ENCODE peak calls at places on chromosomes 3 and 15, in five cellular contexts. One of them, this sample, is unnamed.

GRCh38 chr15:81813215-81813614 is 232.6 kb downstream of the MEX3B start:
- DNase-seq in brain microvascular endothelial cell: no peak
- DNase-seq in ovary: no peak
- DNase-seq in heart right ventricle: no peak
- DNase-seq in bronchial epithelial cell: no peak
- DNase-seq in this sample: no peak

GRCh38 chr3:143974181-143974876 is 2.7 kb downstream of the DIPK2A start:
- DNase-seq in brain microvascular endothelial cell: no peak
- DNase-seq in ovary: no peak
- DNase-seq in heart right ventricle: no peak
- DNase-seq in bronchial epithelial cell: peak; percentile 20
- DNase-seq in this sample: no peak

GRCh38 chr3:61372723-61373122 is 121.5 kb upstream of the FHIT start:
- DNase-seq in brain microvascular endothelial cell: no peak
- DNase-seq in ovary: no peak
- DNase-seq in heart right ventricle: no peak
- DNase-seq in bronchial epithelial cell: no peak
- DNase-seq in this sample: no peak

GRCh38 chr3:41164776-41165175 is 34.5 kb upstream of the CTNNB1 start:
- DNase-seq in brain microvascular endothelial cell: no peak
- DNase-seq in ovary: no peak
- DNase-seq in heart right ventricle: no peak
- DNase-seq in bronchial epithelial cell: no peak
- DNase-seq in this sample: no peak

GRCh38 chr3:146125946-146126345 is 35.0 kb downstream of the PLOD2 start:
- DNase-seq in brain microvascular endothelial cell: peak; percentile 53
- DNase-seq in ovary: no peak
- DNase-seq in heart right ventricle: no peak
- DNase-seq in bronchial epithelial cell: peak; percentile 95
- DNase-seq in this sample: no peak

GRCh38 chr15:70016511-70016994 is 81.2 kb downstream of the TLE3 start:
- DNase-seq in brain microvascular endothelial cell: no peak
- DNase-seq in ovary: no peak
- DNase-seq in heart right ventricle: no peak
- DNase-seq in bronchial epithelial cell: no peak
- DNase-seq in this sample: peak; percentile 12

GRCh38 chr15:60973637-60974415 is 255.3 kb downstream of the RORA start:
- DNase-seq in brain microvascular endothelial cell: peak; percentile 66
- DNase-seq in ovary: no peak
- DNase-seq in heart right ventricle: no peak
- DNase-seq in bronchial epithelial cell: peak; percentile 63
- DNase-seq in this sample: no peak

GRCh38 chr3:186054481-186055399 is 54.1 kb downstream of the ETV5 start:
- DNase-seq in brain microvascular endothelial cell: no peak
- DNase-seq in ovary: no peak
- DNase-seq in heart right ventricle: no peak
- DNase-seq in bronchial epithelial cell: no peak
- DNase-seq in this sample: no peak

GRCh38 chr3:71160800-71161546 is 422.6 kb downstream of the FOXP1 start:
- DNase-seq in brain microvascular endothelial cell: peak; percentile 54
- DNase-seq in ovary: no peak
- DNase-seq in heart right ventricle: no peak
- DNase-seq in bronchial epithelial cell: peak; percentile 79
- DNase-seq in this sample: no peak

GRCh38 chr3:64353256-64353655 is 128.0 kb upstream of the PRICKLE2 start:
- DNase-seq in brain microvascular endothelial cell: no peak
- DNase-seq in ovary: no peak
- DNase-seq in heart right ventricle: no peak
- DNase-seq in bronchial epithelial cell: peak; percentile 37
- DNase-seq in this sample: no peak

GRCh38 chr15:77352932-77353331 is 67.0 kb downstream of the PEAK1 start:
- DNase-seq in brain microvascular endothelial cell: no peak
- DNase-seq in ovary: no peak
- DNase-seq in heart right ventricle: no peak
- DNase-seq in bronchial epithelial cell: no peak
- DNase-seq in this sample: no peak

DNA sequence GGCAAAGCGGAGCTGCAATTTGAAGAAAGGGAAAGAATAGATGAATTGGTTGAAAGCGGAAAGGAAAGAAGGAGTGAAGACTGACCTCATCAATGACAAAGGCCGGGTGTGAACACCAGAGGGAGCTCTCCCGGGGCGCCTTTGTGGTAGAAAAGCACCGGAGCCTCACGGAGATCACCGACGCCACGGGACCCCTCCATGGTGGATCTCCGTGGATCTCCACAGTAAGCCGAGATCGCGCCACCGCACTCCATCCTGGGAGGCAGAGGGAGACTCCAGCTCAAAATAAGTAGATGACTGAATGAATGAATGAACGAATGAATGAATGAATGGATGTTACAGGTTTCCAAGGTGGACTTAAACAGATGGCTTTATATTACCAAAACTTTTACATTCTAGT is 25.0 kb downstream of the GPR160 start:
- DNase-seq in brain microvascular endothelial cell: no peak
- DNase-seq in ovary: no peak
- DNase-seq in heart right ventricle: no peak
- DNase-seq in bronchial epithelial cell: no peak
- DNase-seq in this sample: no peak
- TF ChIP-seq CTCF in brain microvascular endothelial cell: peak; percentile 22
- TF ChIP-seq CTCF in ovary: no peak
- TF ChIP-seq CTCF in heart right ventricle: no peak
- TF ChIP-seq CTCF in bronchial epithelial cell: no peak
- TF ChIP-seq CTCF in this sample: no peak

DNA sequence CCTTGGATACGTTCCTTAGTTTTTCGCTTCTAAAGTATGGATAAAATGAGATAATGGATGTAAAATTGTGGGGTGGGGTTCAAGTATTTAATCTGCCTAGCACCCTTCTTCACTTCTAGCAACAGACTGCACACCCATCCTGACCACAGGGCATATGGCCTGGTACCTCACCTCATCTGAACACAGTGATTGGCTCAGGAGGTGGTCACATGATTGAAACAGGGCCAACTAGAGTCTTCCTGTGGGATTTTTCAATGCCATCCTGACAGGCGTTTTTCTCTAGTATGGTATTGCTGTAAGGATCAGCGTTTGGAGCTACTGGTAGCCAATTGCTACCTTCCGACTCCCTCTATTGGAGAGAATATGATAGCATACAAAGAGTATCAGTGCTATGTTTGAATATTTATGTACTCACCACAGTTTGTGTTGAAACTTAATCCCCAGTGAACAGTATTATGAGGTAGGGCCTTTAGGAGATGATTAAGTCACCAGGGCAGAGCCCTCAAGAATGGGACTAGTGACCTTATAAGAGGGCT is 172.2 kb downstream of the PPM1L start:
- DNase-seq in brain microvascular endothelial cell: no peak
- DNase-seq in ovary: no peak
- DNase-seq in heart right ventricle: no peak
- DNase-seq in bronchial epithelial cell: no peak
- DNase-seq in this sample: no peak
- TF ChIP-seq CTCF in brain microvascular endothelial cell: peak; percentile 40
- TF ChIP-seq CTCF in ovary: no peak
- TF ChIP-seq CTCF in heart right ventricle: no peak
- TF ChIP-seq CTCF in bronchial epithelial cell: no peak
- TF ChIP-seq CTCF in this sample: peak; percentile 16

GRCh38 chr3:23587513-23587912 is 218.2 kb upstream of the UBE2E1 start:
- DNase-seq in brain microvascular endothelial cell: no peak
- DNase-seq in ovary: no peak
- DNase-seq in heart right ventricle: no peak
- DNase-seq in bronchial epithelial cell: no peak
- DNase-seq in this sample: no peak
- TF ChIP-seq CTCF in brain microvascular endothelial cell: no peak
- TF ChIP-seq CTCF in ovary: no peak
- TF ChIP-seq CTCF in heart right ventricle: no peak
- TF ChIP-seq CTCF in bronchial epithelial cell: no peak
- TF ChIP-seq CTCF in this sample: no peak

GRCh38 chr15:99057020-99057419 is 47.9 kb upstream of the SYNM start:
- DNase-seq in brain microvascular endothelial cell: no peak
- DNase-seq in ovary: no peak
- DNase-seq in heart right ventricle: no peak
- DNase-seq in bronchial epithelial cell: no peak
- DNase-seq in this sample: no peak

GRCh38 chr15:99057697-99058420 is 47.0 kb upstream of the SYNM start:
- DNase-seq in brain microvascular endothelial cell: no peak
- DNase-seq in ovary: no peak
- DNase-seq in heart right ventricle: peak; percentile 30
- DNase-seq in bronchial epithelial cell: peak; percentile 24
- DNase-seq in this sample: no peak

GRCh38 chr15:99062226-99062625 is 42.7 kb upstream of the SYNM start:
- DNase-seq in brain microvascular endothelial cell: no peak
- DNase-seq in ovary: no peak
- DNase-seq in heart right ventricle: no peak
- DNase-seq in bronchial epithelial cell: no peak
- DNase-seq in this sample: no peak

GRCh38 chr15:99058421-99058870 is 46.4 kb upstream of the SYNM start:
- DNase-seq in brain microvascular endothelial cell: no peak
- DNase-seq in ovary: no peak
- DNase-seq in heart right ventricle: no peak
- DNase-seq in bronchial epithelial cell: no peak
- DNase-seq in this sample: no peak

GRCh38 chr15:99059010-99059981 is 45.6 kb upstream of the SYNM start:
- DNase-seq in brain microvascular endothelial cell: peak; percentile 61
- DNase-seq in ovary: peak; percentile 89
- DNase-seq in heart right ventricle: peak; percentile 75
- DNase-seq in bronchial epithelial cell: peak; percentile 49
- DNase-seq in this sample: no peak
- TF ChIP-seq CTCF in brain microvascular endothelial cell: peak; percentile 49
- TF ChIP-seq CTCF in ovary: peak; percentile 86
- TF ChIP-seq CTCF in heart right ventricle: peak; percentile 81
- TF ChIP-seq CTCF in bronchial epithelial cell: peak; percentile 64
- TF ChIP-seq CTCF in this sample: peak; percentile 77

This sample was measured in CD14-positive monocyte.